ENCODE peak calls at places on chromosome 20, in ten cellular contexts. R is Daoy; O is NCI-H748 treated with DMSO at 0.1 percent for 48 hours; D is stimulated activated CD4-positive, alpha-beta T cell treated with anti-CD3 and anti-CD28 coated beads, TNF-alpha, amount 100 ng/mL, for 1 hour; H is nephron progenitor cell; J is T-helper 2 cell; T is WTC11; A is GM23248; I is C1 segment of cervical spinal cord; W is activated naive CD4-positive, alpha-beta T cell treated with anti-CD3 and anti-CD28 coated beads, Interleukin-2, amount 50 U/mL, for 72 hours. B is an unnamed sample.

GRCh38 chr20:62953839-62954703 is 1.6 kb downstream of the SLC17A9 start:
- DNase-seq in R (peak), O (peak), D (peak), H (peak), J (peak), T (peak), A (peak), I (peak), W (peak), B (peak)

GRCh38 chr20:48489656-48490055 is 338.1 kb downstream of the PREX1 start:
- DNase-seq in R (no peak), O (no peak), D (no peak), H (no peak), J (no peak), T (no peak), A (no peak), I (peak), W (no peak), B (no peak)

GRCh38 chr20:21106171-21106694 is at the start of gene LINC00237:
- DNase-seq in R (peak), O (no peak), D (no peak), H (peak), J (no peak), T (no peak), A (no peak), I (no peak), W (no peak), B (no peak)

GRCh38 chr20:18832801-18833200 is 19.2 kb downstream of the SCP2D1 start:
- DNase-seq in R (no peak), O (no peak), D (no peak), H (no peak), J (no peak), T (no peak), A (no peak), I (no peak), W (no peak), B (no peak)

GRCh38 chr20:10306440-10307358 is 88.1 kb downstream of the SNAP25 start:
- DNase-seq in R (peak), O (no peak), D (no peak), H (no peak), J (no peak), T (no peak), A (peak), I (no peak), W (no peak), B (peak)

GRCh38 chr20:4661191-4661590 is 60.5 kb upstream of the PRND start:
- DNase-seq in R (no peak), O (no peak), D (peak), H (no peak), J (peak), T (peak), A (no peak), I (no peak), W (no peak), B (no peak)

GRCh38 chr20:31475032-31475431 is at the start of the genes DEFB124 and REM1:
- DNase-seq in R (no peak), O (no peak), D (no peak), H (no peak), J (no peak), T (peak), A (no peak), I (no peak), W (no peak), B (no peak)

GRCh38 chr20:21105429-21106170 is 558 bp downstream of the LINC00237 start:
- DNase-seq in R (peak), O (no peak), D (no peak), H (peak), J (no peak), T (peak), A (no peak), I (no peak), W (no peak), B (no peak)

GRCh38 chr20:48928832-48929725 is 7.6 kb downstream of the ARFGEF2 start:
- DNase-seq in R (no peak), O (no peak), D (no peak), H (no peak), J (no peak), T (no peak), A (peak), I (no peak), W (no peak), B (no peak)

GRCh38 chr20:57434390-57434700 is 43.1 kb downstream of the RBM38 start:
- DNase-seq in R (no peak), O (no peak), D (no peak), H (no peak), J (no peak), T (no peak), A (no peak), I (no peak), W (no peak), B (no peak)

GRCh38 chr20:34074101-34074760 is 37.8 kb downstream of the EIF2S2 start:
- DNase-seq in R (peak), O (no peak), D (no peak), H (no peak), J (no peak), T (no peak), A (peak), I (no peak), W (no peak), B (no peak)

GRCh38 chr20:25035924-25036323 is 22.0 kb downstream of the ACSS1 start:
- DNase-seq in R (no peak), O (no peak), D (no peak), H (no peak), J (no peak), T (no peak), A (no peak), I (no peak), W (no peak), B (no peak)

GRCh38 chr20:57553376-57554018 is 7.4 kb upstream of the PCK1 start:
- DNase-seq in R (no peak), O (peak), D (no peak), H (no peak), J (no peak), T (no peak), A (no peak), I (no peak), W (no peak), B (no peak)

GRCh38 chr20:19301142-19301541 is 88.7 kb downstream of the SLC24A3 start:
- DNase-seq in R (no peak), O (no peak), D (no peak), H (no peak), J (no peak), T (no peak), A (no peak), I (no peak), W (no peak), B (no peak)

GRCh38 chr20:22866757-22867425 is 168.2 kb upstream of the SSTR4 start:
- DNase-seq in R (no peak), O (no peak), D (no peak), H (no peak), J (no peak), T (no peak), A (peak), I (no peak), W (no peak), B (no peak)

GRCh38 chr20:48779435-48779834 is 48.4 kb downstream of the PREX1 start:
- DNase-seq in R (no peak), O (no peak), D (no peak), H (no peak), J (no peak), T (no peak), A (no peak), I (no peak), W (no peak), B (no peak)

GRCh38 chr20:4352348-4352747 is 337.0 kb upstream of the RNF24 start:
- DNase-seq in R (no peak), O (no peak), D (no peak), H (no peak), J (no peak), T (no peak), A (no peak), I (no peak), W (no peak), B (no peak)

GRCh38 chr20:58017237-58017969 is 211.1 kb downstream of the ANKRD60 start:
- DNase-seq in R (peak), O (no peak), D (no peak), H (no peak), J (no peak), T (no peak), A (peak), I (peak), W (no peak), B (no peak)

GRCh38 chr20:57445298-57445697 is 54.1 kb downstream of the RBM38 start:
- DNase-seq in R (peak), O (no peak), D (no peak), H (no peak), J (no peak), T (no peak), A (peak), I (no peak), W (no peak), B (no peak)

GRCh38 chr20:37877832-37878772 is 24.8 kb upstream of the VSTM2L start:
- DNase-seq in R (no peak), O (no peak), D (no peak), H (no peak), J (no peak), T (no peak), A (no peak), I (no peak), W (no peak), B (no peak)

GRCh38 chr20:19735446-19735845 is 22.6 kb upstream of the RIN2 start:
- DNase-seq in R (peak), O (no peak), D (no peak), H (no peak), J (no peak), T (no peak), A (peak), I (no peak), W (no peak), B (peak)

GRCh38 chr20:64095927-64096326 is 11.4 kb downstream of the NPBWR2 start:
- DNase-seq in R (no peak), O (no peak), D (no peak), H (no peak), J (no peak), T (no peak), A (no peak), I (no peak), W (no peak), B (no peak)

GRCh38 chr20:32281711-32282110 is 4.3 kb downstream of the KIF3B start:
- DNase-seq in R (no peak), O (no peak), D (no peak), H (no peak), J (no peak), T (no peak), A (no peak), I (no peak), W (no peak), B (no peak)